ENCODE peak calls at places on chromosome 22, in nine cellular contexts. N, K, W, P, C, S, T, B and E are unnamed samples.

GRCh38 chr22:19287889-19288288 is 3.6 kb downstream of the CLTCL1 start:
- DNase-seq in N (no peak), K (no peak), W (peak), P (no peak), C (no peak), S (no peak), T (no peak), B (no peak), E (peak)

GRCh38 chr22:45891996-45892621 is 84.9 kb downstream of the WNT7B start:
- DNase-seq in N (no peak), K (no peak), W (no peak), P (peak), C (no peak), S (no peak), T (no peak), B (no peak), E (no peak)

GRCh38 chr22:36617694-36618522 is 85.6 kb downstream of the CACNG2 start:
- DNase-seq in N (no peak), K (no peak), W (no peak), P (no peak), C (no peak), S (no peak), T (no peak), B (no peak), E (no peak)

GRCh38 chr22:41978732-41979131 is 9.5 kb downstream of the SEPTIN3 start:
- DNase-seq in N (no peak), K (no peak), W (no peak), P (no peak), C (no peak), S (no peak), T (no peak), B (no peak), E (no peak)

GRCh38 chr22:22863001-22863400 is 24.6 kb upstream of the IGLL5 start:
- DNase-seq in N (no peak), K (no peak), W (no peak), P (no peak), C (no peak), S (no peak), T (no peak), B (no peak), E (no peak)

GRCh38 chr22:39724857-39725256 is 154.3 kb downstream of the CACNA1I start:
- DNase-seq in N (no peak), K (no peak), W (no peak), P (no peak), C (no peak), S (peak), T (no peak), B (peak), E (no peak)

GRCh38 chr22:23773247-23774113 is 831 bp downstream of the MMP11 start:
- DNase-seq in N (no peak), K (no peak), W (no peak), P (no peak), C (no peak), S (no peak), T (no peak), B (no peak), E (no peak)

GRCh38 chr22:20433191-20433590 is 4.4 kb downstream of the SCARF2 start:
- DNase-seq in N (no peak), K (no peak), W (no peak), P (no peak), C (no peak), S (no peak), T (no peak), B (no peak), E (no peak)

GRCh38 chr22:47054231-47055072 is 292.0 kb downstream of the TBC1D22A start:
- DNase-seq in N (no peak), K (no peak), W (no peak), P (no peak), C (no peak), S (no peak), T (no peak), B (no peak), E (no peak)

GRCh38 chr22:37663521-37664140 is 5.1 kb downstream of the PDXP start:
- DNase-seq in N (no peak), K (no peak), W (no peak), P (no peak), C (no peak), S (no peak), T (no peak), B (no peak), E (no peak)

GRCh38 chr22:29756341-29756740 is 10.5 kb downstream of the ZMAT5 start:
- DNase-seq in N (no peak), K (no peak), W (peak), P (no peak), C (no peak), S (no peak), T (no peak), B (no peak), E (no peak)

GRCh38 chr22:48140261-48140660 is 1377.8 kb downstream of the TBC1D22A start:
- DNase-seq in N (no peak), K (no peak), W (no peak), P (no peak), C (no peak), S (no peak), T (no peak), B (no peak), E (no peak)

GRCh38 chr22:36362819-36363377 is 24.9 kb downstream of the MYH9 start:
- DNase-seq in N (no peak), K (no peak), W (peak), P (no peak), C (no peak), S (no peak), T (no peak), B (no peak), E (no peak)

GRCh38 chr22:24321999-24322398 is 51.4 kb downstream of the SPECC1L start:
- DNase-seq in N (no peak), K (no peak), W (no peak), P (peak), C (no peak), S (no peak), T (no peak), B (no peak), E (no peak)

GRCh38 chr22:24159650-24160049 is 21.6 kb upstream of the SUSD2 start:
- DNase-seq in N (no peak), K (no peak), W (no peak), P (no peak), C (no peak), S (no peak), T (no peak), B (no peak), E (no peak)

GRCh38 chr22:19879651-19879995 is 24.9 kb upstream of the GNB1L start:
- DNase-seq in N (no peak), K (no peak), W (no peak), P (no peak), C (no peak), S (peak), T (no peak), B (no peak), E (no peak)

GRCh38 chr22:38081941-38082828 is 1.8 kb downstream of the SLC16A8 start:
- DNase-seq in N (no peak), K (no peak), W (no peak), P (no peak), C (no peak), S (no peak), T (no peak), B (no peak), E (no peak)

GRCh38 chr22:24482586-24482985 is 12.5 kb upstream of the UPB1 start:
- DNase-seq in N (no peak), K (no peak), W (peak), P (no peak), C (no peak), S (no peak), T (no peak), B (no peak), E (peak)

GRCh38 chr22:44542561-44543222 is 44.7 kb upstream of the RTL6 start:
- DNase-seq in N (peak), K (peak), W (no peak), P (no peak), C (no peak), S (no peak), T (no peak), B (no peak), E (no peak)

GRCh38 chr22:43432883-43433415 is 21.1 kb downstream of the MPPED1 start:
- DNase-seq in N (no peak), K (no peak), W (no peak), P (no peak), C (no peak), S (no peak), T (no peak), B (no peak), E (no peak)

GRCh38 chr22:38214248-38215056 is 12.7 kb downstream of the MAFF start:
- DNase-seq in N (no peak), K (no peak), W (peak), P (peak), C (peak), S (no peak), T (peak), B (peak), E (peak)

GRCh38 chr22:21012446-21013407 is 2.2 kb upstream of the P2RX6 start:
- DNase-seq in N (no peak), K (peak), W (no peak), P (peak), C (no peak), S (no peak), T (no peak), B (no peak), E (no peak)

GRCh38 chr22:49146511-49146910 is 681.2 kb downstream of the BRD1 start:
- DNase-seq in N (no peak), K (no peak), W (no peak), P (no peak), C (no peak), S (no peak), T (no peak), B (no peak), E (no peak)

GRCh38 chr22:37196539-37197450 is 8.7 kb upstream of the C1QTNF6 start:
- DNase-seq in N (no peak), K (no peak), W (peak), P (peak), C (no peak), S (peak), T (no peak), B (no peak), E (peak)